ENCODE peak calls at places on chromosomes 16 and 17, in five cellular contexts. One of them, this sample, is unnamed.
A peak's percentile ranks its signal among the peaks of the same experiment; 100 is the strongest.

GRCh38 chr16:10314811-10315210 is 71.0 kb upstream of the ATF7IP2 start:
- DNase-seq in body of pancreas: no peak
- DNase-seq in CD4-positive, alpha-beta memory T cell: peak; percentile 42
- DNase-seq in right lobe of liver: no peak
- DNase-seq in neural progenitor cell: no peak
- DNase-seq in this sample: no peak

GRCh38 chr17:65401581-65401980 is 159.9 kb downstream of the AXIN2 start:
- DNase-seq in neural progenitor cell: no peak
- DNase-seq in right lobe of liver: no peak
- DNase-seq in body of pancreas: no peak
- DNase-seq in CD4-positive, alpha-beta memory T cell: no peak
- DNase-seq in this sample: no peak

GRCh38 chr17:4532860-4533521 is 22.2 kb downstream of the MYBBP1A start:
- DNase-seq in right lobe of liver: no peak
- DNase-seq in body of pancreas: no peak
- DNase-seq in neural progenitor cell: no peak
- DNase-seq in CD4-positive, alpha-beta memory T cell: no peak
- DNase-seq in this sample: no peak

GRCh38 chr17:53971361-53971760 is 148.6 kb downstream of the KIF2B start:
- DNase-seq in body of pancreas: no peak
- DNase-seq in CD4-positive, alpha-beta memory T cell: no peak
- DNase-seq in right lobe of liver: no peak
- DNase-seq in neural progenitor cell: no peak
- DNase-seq in this sample: no peak

GRCh38 chr16:10668322-10669045 is 26.2 kb downstream of the TEKT5 start:
- DNase-seq in neural progenitor cell: peak; percentile 76
- DNase-seq in body of pancreas: no peak
- DNase-seq in right lobe of liver: no peak
- DNase-seq in CD4-positive, alpha-beta memory T cell: no peak
- DNase-seq in this sample: no peak

GRCh38 chr16:4285167-4285566 is 12.3 kb upstream of the TFAP4 start:
- DNase-seq in CD4-positive, alpha-beta memory T cell: no peak
- DNase-seq in right lobe of liver: no peak
- DNase-seq in neural progenitor cell: no peak
- DNase-seq in body of pancreas: no peak
- DNase-seq in this sample: no peak

GRCh38 chr16:627458-628239 is 3.1 kb upstream of the WFIKKN1 start:
- DNase-seq in CD4-positive, alpha-beta memory T cell: no peak
- DNase-seq in body of pancreas: peak; percentile 38
- DNase-seq in neural progenitor cell: no peak
- DNase-seq in right lobe of liver: peak; percentile 78
- DNase-seq in this sample: peak; percentile 59

GRCh38 chr17:68248199-68248825 is 469 bp downstream of the AMZ2 start:
- DNase-seq in body of pancreas: peak; percentile 60
- DNase-seq in neural progenitor cell: no peak
- DNase-seq in CD4-positive, alpha-beta memory T cell: no peak
- DNase-seq in right lobe of liver: no peak
- DNase-seq in this sample: no peak

GRCh38 chr17:65191805-65192740 is 54.9 kb downstream of the RGS9 start:
- DNase-seq in CD4-positive, alpha-beta memory T cell: no peak
- DNase-seq in right lobe of liver: no peak
- DNase-seq in body of pancreas: no peak
- DNase-seq in neural progenitor cell: no peak
- DNase-seq in this sample: no peak

GRCh38 chr17:65902165-65902564 is 289.8 kb downstream of the CEP112 start:
- DNase-seq in right lobe of liver: no peak
- DNase-seq in neural progenitor cell: no peak
- DNase-seq in CD4-positive, alpha-beta memory T cell: no peak
- DNase-seq in body of pancreas: no peak
- DNase-seq in this sample: no peak

GRCh38 chr16:49559242-49559641 is 185.6 kb downstream of the C16orf78 start:
- DNase-seq in body of pancreas: no peak
- DNase-seq in neural progenitor cell: no peak
- DNase-seq in CD4-positive, alpha-beta memory T cell: no peak
- DNase-seq in right lobe of liver: no peak
- DNase-seq in this sample: no peak

GRCh38 chr17:68296217-68297140 is 5.2 kb downstream of the ARSG start:
- DNase-seq in CD4-positive, alpha-beta memory T cell: peak; percentile 84
- DNase-seq in neural progenitor cell: no peak
- DNase-seq in right lobe of liver: no peak
- DNase-seq in body of pancreas: peak; percentile 34
- DNase-seq in this sample: peak; percentile 73

GRCh38 chr16:76346210-76346609 is 69.0 kb downstream of the CNTNAP4 start:
- DNase-seq in right lobe of liver: no peak
- DNase-seq in body of pancreas: no peak
- DNase-seq in CD4-positive, alpha-beta memory T cell: no peak
- DNase-seq in neural progenitor cell: no peak
- DNase-seq in this sample: no peak

GRCh38 chr17:27947005-27947406 is 53.8 kb upstream of the LYRM9 start:
- DNase-seq in CD4-positive, alpha-beta memory T cell: no peak
- DNase-seq in neural progenitor cell: peak; percentile 52
- DNase-seq in body of pancreas: no peak
- DNase-seq in right lobe of liver: no peak
- DNase-seq in this sample: no peak

GRCh38 chr16:85969159-85969558 is 70.2 kb downstream of the IRF8 start:
- DNase-seq in neural progenitor cell: no peak
- DNase-seq in body of pancreas: no peak
- DNase-seq in CD4-positive, alpha-beta memory T cell: no peak
- DNase-seq in right lobe of liver: no peak
- DNase-seq in this sample: no peak

GRCh38 chr17:19003966-19004600 is 481 bp downstream of the FAM83G start:
- DNase-seq in right lobe of liver: peak; percentile 82
- DNase-seq in CD4-positive, alpha-beta memory T cell: peak; percentile 25
- DNase-seq in neural progenitor cell: peak; percentile 70
- DNase-seq in body of pancreas: peak; percentile 40
- DNase-seq in this sample: no peak

GRCh38 chr16:89320717-89321501 is 103.4 kb downstream of the ZNF778 start:
- DNase-seq in body of pancreas: peak; percentile 57
- DNase-seq in right lobe of liver: no peak
- DNase-seq in CD4-positive, alpha-beta memory T cell: no peak
- DNase-seq in neural progenitor cell: peak; percentile 67
- DNase-seq in this sample: peak; percentile 84

GRCh38 chr17:45432405-45433113 is at the start of gene ARHGAP27:
- DNase-seq in neural progenitor cell: peak; percentile 54
- DNase-seq in right lobe of liver: peak; percentile 63
- DNase-seq in body of pancreas: peak; percentile 48
- DNase-seq in CD4-positive, alpha-beta memory T cell: peak; percentile 22
- DNase-seq in this sample: peak; percentile 62

GRCh38 chr17:79619636-79620206 is 8.9 kb upstream of the RBFOX3 start:
- DNase-seq in body of pancreas: no peak
- DNase-seq in neural progenitor cell: no peak
- DNase-seq in right lobe of liver: peak; percentile 26
- DNase-seq in CD4-positive, alpha-beta memory T cell: no peak
- DNase-seq in this sample: peak; percentile 28

GRCh38 chr16:85582177-85582888 is 30.8 kb upstream of the GSE1 start:
- DNase-seq in right lobe of liver: no peak
- DNase-seq in body of pancreas: no peak
- DNase-seq in neural progenitor cell: no peak
- DNase-seq in CD4-positive, alpha-beta memory T cell: no peak
- DNase-seq in this sample: no peak

GRCh38 chr17:6780886-6781285 is 4.9 kb downstream of the FBXO39 start:
- DNase-seq in neural progenitor cell: no peak
- DNase-seq in CD4-positive, alpha-beta memory T cell: no peak
- DNase-seq in body of pancreas: no peak
- DNase-seq in right lobe of liver: no peak
- DNase-seq in this sample: no peak

GRCh38 chr16:85753976-85754375 is 3.1 kb upstream of the C16orf74 start:
- DNase-seq in neural progenitor cell: no peak
- DNase-seq in CD4-positive, alpha-beta memory T cell: no peak
- DNase-seq in right lobe of liver: no peak
- DNase-seq in body of pancreas: peak; percentile 70
- DNase-seq in this sample: no peak

GRCh38 chr17:57563968-57564367 is 181.1 kb downstream of the CCDC182 start:
- DNase-seq in CD4-positive, alpha-beta memory T cell: no peak
- DNase-seq in right lobe of liver: no peak
- DNase-seq in body of pancreas: no peak
- DNase-seq in neural progenitor cell: no peak
- DNase-seq in this sample: no peak

GRCh38 chr16:66928702-66929388 is 3.5 kb upstream of the RRAD start:
- DNase-seq in CD4-positive, alpha-beta memory T cell: no peak
- DNase-seq in right lobe of liver: no peak
- DNase-seq in body of pancreas: no peak
- DNase-seq in neural progenitor cell: peak; percentile 58
- DNase-seq in this sample: peak; percentile 52

GRCh38 chr17:9913476-9913875 is 8.4 kb upstream of the RCVRN start:
- DNase-seq in neural progenitor cell: no peak
- DNase-seq in CD4-positive, alpha-beta memory T cell: no peak
- DNase-seq in body of pancreas: no peak
- DNase-seq in right lobe of liver: no peak
- DNase-seq in this sample: no peak
- H3K4me3 ChIP-seq in neural progenitor cell: no peak overlapping the region
- H3K4me3 ChIP-seq in CD4-positive, alpha-beta memory T cell: no peak overlapping the region
- H3K4me3 ChIP-seq in body of pancreas: no peak overlapping the region
- H3K4me3 ChIP-seq in right lobe of liver: no peak overlapping the region
- H3K4me3 ChIP-seq in this sample: no peak overlapping the region

GRCh38 chr16:12461201-12461600 is 342.5 kb downstream of the CPPED1 start:
- DNase-seq in right lobe of liver: no peak
- DNase-seq in body of pancreas: no peak
- DNase-seq in CD4-positive, alpha-beta memory T cell: no peak
- DNase-seq in neural progenitor cell: no peak
- DNase-seq in this sample: no peak
- H3K4me1 ChIP-seq in right lobe of liver: no peaks in the 10 kb centered on the region
- H3K4me1 ChIP-seq in body of pancreas: no peaks in the 10 kb centered on the region
- H3K4me1 ChIP-seq in CD4-positive, alpha-beta memory T cell: no peaks in the 10 kb centered on the region
- H3K4me1 ChIP-seq in neural progenitor cell: no peaks in the 10 kb centered on the region
- H3K4me1 ChIP-seq in this sample: no peaks in the 10 kb centered on the region

GRCh38 chr17:76586741-76587487 is 1.3 kb upstream of the ST6GALNAC2 start:
- DNase-seq in body of pancreas: no peak
- DNase-seq in right lobe of liver: no peak
- DNase-seq in neural progenitor cell: peak; percentile 67
- DNase-seq in CD4-positive, alpha-beta memory T cell: no peak
- DNase-seq in this sample: no peak

GRCh38 chr17:76582660-76583059 is 3.0 kb downstream of the ST6GALNAC2 start:
- DNase-seq in right lobe of liver: no peak
- DNase-seq in neural progenitor cell: no peak
- DNase-seq in body of pancreas: no peak
- DNase-seq in CD4-positive, alpha-beta memory T cell: no peak
- DNase-seq in this sample: no peak

GRCh38 chr17:76585048-76585648 is 512 bp downstream of the ST6GALNAC2 start:
- DNase-seq in CD4-positive, alpha-beta memory T cell: no peak
- DNase-seq in neural progenitor cell: peak; percentile 70
- DNase-seq in right lobe of liver: peak; percentile 65
- DNase-seq in body of pancreas: no peak
- DNase-seq in this sample: no peak

GRCh38 chr17:76585649-76586593 is at the start of gene ST6GALNAC2:
- DNase-seq in neural progenitor cell: peak; percentile 70
- DNase-seq in right lobe of liver: peak; percentile 83
- DNase-seq in body of pancreas: peak; percentile 78
- DNase-seq in CD4-positive, alpha-beta memory T cell: peak; percentile 53
- DNase-seq in this sample: peak; percentile 73

DNA sequence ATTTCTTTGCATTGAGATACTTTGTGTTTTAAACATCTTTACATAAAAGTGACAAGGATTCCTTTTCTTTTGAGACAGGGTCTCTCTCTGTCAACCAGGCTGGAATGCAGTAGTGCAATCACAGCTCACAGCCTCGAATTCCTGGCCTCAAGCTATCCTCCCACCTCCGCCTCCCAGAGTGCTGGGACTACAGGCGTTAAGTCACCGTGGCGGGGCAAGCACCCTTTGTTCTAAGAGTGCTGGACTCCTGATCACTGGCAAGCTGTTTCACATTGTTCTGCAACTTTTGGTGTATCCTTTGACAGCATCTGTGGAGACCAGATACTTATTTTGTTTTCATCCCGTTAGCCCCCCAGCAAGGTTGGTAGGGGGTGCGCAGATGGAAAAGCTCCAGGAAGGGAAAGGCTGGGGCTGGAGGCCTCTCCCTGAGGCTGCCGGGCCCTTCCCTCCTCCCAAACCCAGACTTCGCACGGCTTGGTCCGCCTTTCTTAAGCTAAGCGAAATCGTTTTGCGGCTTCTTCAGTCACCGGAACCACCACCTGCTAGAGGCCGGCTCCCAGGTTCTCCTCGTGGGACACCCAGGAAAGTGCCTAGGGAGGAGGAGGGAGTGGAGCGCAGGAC is 1.1 kb downstream of the ST6GALNAC2 start:
- DNase-seq in right lobe of liver: no peak
- DNase-seq in CD4-positive, alpha-beta memory T cell: no peak
- DNase-seq in body of pancreas: no peak
- DNase-seq in neural progenitor cell: peak; percentile 60
- DNase-seq in this sample: no peak
- H3K4me3 ChIP-seq in right lobe of liver: peak overlapping the region; percentile 61
- H3K4me3 ChIP-seq in CD4-positive, alpha-beta memory T cell: peak overlapping the region; percentile 52
- H3K4me3 ChIP-seq in body of pancreas: no peak overlapping the region
- H3K4me3 ChIP-seq in neural progenitor cell: peak overlapping the region; percentile 44
- H3K4me3 ChIP-seq in this sample: peak overlapping the region; percentile 91

GRCh38 chr16:72924918-72925630 is 122.9 kb downstream of the ZFHX3 start:
- DNase-seq in CD4-positive, alpha-beta memory T cell: no peak
- DNase-seq in right lobe of liver: peak; percentile 66
- DNase-seq in neural progenitor cell: no peak
- DNase-seq in body of pancreas: peak; percentile 86
- DNase-seq in this sample: no peak

GRCh38 chr16:72925631-72925979 is 122.3 kb downstream of the ZFHX3 start:
- DNase-seq in CD4-positive, alpha-beta memory T cell: no peak
- DNase-seq in body of pancreas: no peak
- DNase-seq in neural progenitor cell: no peak
- DNase-seq in right lobe of liver: no peak
- DNase-seq in this sample: no peak

GRCh38 chr16:72928089-72928981 is 119.6 kb downstream of the ZFHX3 start:
- DNase-seq in CD4-positive, alpha-beta memory T cell: no peak
- DNase-seq in neural progenitor cell: no peak
- DNase-seq in right lobe of liver: no peak
- DNase-seq in body of pancreas: no peak
- DNase-seq in this sample: no peak

GRCh38 chr16:72927199-72928088 is 120.5 kb downstream of the ZFHX3 start:
- DNase-seq in body of pancreas: no peak
- DNase-seq in right lobe of liver: no peak
- DNase-seq in neural progenitor cell: no peak
- DNase-seq in CD4-positive, alpha-beta memory T cell: no peak
- DNase-seq in this sample: peak; percentile 66

GRCh38 chr16:72926671-72927070 is 121.3 kb downstream of the ZFHX3 start:
- DNase-seq in right lobe of liver: no peak
- DNase-seq in body of pancreas: no peak
- DNase-seq in neural progenitor cell: no peak
- DNase-seq in CD4-positive, alpha-beta memory T cell: no peak
- DNase-seq in this sample: no peak
- H3K4me1 ChIP-seq in right lobe of liver: peaks cover 2% of the 10 kb centered on the region
- H3K4me1 ChIP-seq in body of pancreas: peaks cover 64% of the 10 kb centered on the region
- H3K4me1 ChIP-seq in neural progenitor cell: peaks cover 15% of the 10 kb centered on the region
- H3K4me1 ChIP-seq in CD4-positive, alpha-beta memory T cell: no peaks in the 10 kb centered on the region
- H3K4me1 ChIP-seq in this sample: peaks cover 33% of the 10 kb centered on the region

GRCh38 chr17:50139950-50140885 is 10.3 kb upstream of the SAMD14 start:
- DNase-seq in CD4-positive, alpha-beta memory T cell: peak; percentile 80
- DNase-seq in right lobe of liver: peak; percentile 81
- DNase-seq in neural progenitor cell: peak; percentile 75
- DNase-seq in body of pancreas: peak; percentile 79
- DNase-seq in this sample: peak; percentile 91
- H3K4me3 ChIP-seq in CD4-positive, alpha-beta memory T cell: peak overlapping the region; percentile 38
- H3K4me3 ChIP-seq in right lobe of liver: no peak overlapping the region
- H3K4me3 ChIP-seq in neural progenitor cell: no peak overlapping the region
- H3K4me3 ChIP-seq in body of pancreas: no peak overlapping the region
- H3K4me3 ChIP-seq in this sample: no peak overlapping the region